ENCODE peak calls at places on chromosomes 5 and 9, in five cellular contexts. U is left ventricle myocardium inferior; D is Caco-2; W is ovary; P is CD8-positive, alpha-beta T cell. G is an unnamed sample. For H3K4me1, the result is how much of the 10 kb centered on the place peaks cover.

GRCh38 chr9:121222524-121223171 is 21.0 kb upstream of the RAB14 start:
- DNase-seq in D (no peak), P (no peak), U (no peak), W (no peak), G (no peak)

GRCh38 chr9:133105461-133105770 is 15.6 kb downstream of the RALGDS start:
- DNase-seq in P (no peak), U (no peak), W (peak), D (no peak), G (peak)

GRCh38 chr5:179805529-179806249 is 977 bp downstream of the MGAT4B start:
- DNase-seq in D (no peak), U (no peak), W (peak), P (no peak), G (peak)

GRCh38 chr9:134604834-134605233 is 36.8 kb upstream of the COL5A1 start:
- DNase-seq in U (no peak), W (no peak), D (peak), P (no peak), G (peak)

GRCh38 chr5:116409591-116410296 is 164.9 kb downstream of the SEMA6A start:
- DNase-seq in U (no peak), W (no peak), D (no peak), P (no peak), G (no peak)

GRCh38 chr9:126478216-126478981 is 135.3 kb upstream of the LMX1B start:
- DNase-seq in W (no peak), P (no peak), U (no peak), D (no peak), G (no peak)

GRCh38 chr5:17302590-17302989 is 85.2 kb downstream of the BASP1 start:
- DNase-seq in D (no peak), W (no peak), P (no peak), U (no peak), G (no peak)

GRCh38 chr5:132296412-132297001 is 2.3 kb downstream of the SLC22A4 start:
- DNase-seq in D (no peak), U (no peak), P (no peak), W (no peak), G (no peak)

GRCh38 chr5:150399158-150400019 is 13.3 kb downstream of the CD74 start:
- DNase-seq in U (no peak), P (no peak), D (no peak), W (no peak), G (peak)

GRCh38 chr5:136014049-136014516 is 14.7 kb upstream of the TGFBI start:
- DNase-seq in D (no peak), U (no peak), P (no peak), W (no peak), G (no peak)

GRCh38 chr9:114908104-114908621 is 22.2 kb downstream of the TNFSF8 start:
- DNase-seq in U (no peak), P (no peak), W (no peak), D (peak), G (no peak)

GRCh38 chr5:150559701-150560100 is 51.8 kb downstream of the NDST1 start:
- DNase-seq in U (no peak), P (no peak), D (no peak), W (no peak), G (no peak)

GRCh38 chr5:112289465-112289864 is 129.6 kb downstream of the EPB41L4A start:
- DNase-seq in U (no peak), W (no peak), P (no peak), D (no peak), G (no peak)

GRCh38 chr5:8906303-8906967 is 639.4 kb downstream of the SEMA5A start:
- DNase-seq in D (no peak), W (no peak), U (no peak), P (no peak), G (no peak)

GRCh38 chr5:60350794-60351193 is 349.2 kb downstream of the DEPDC1B start:
- DNase-seq in W (no peak), D (no peak), U (no peak), P (no peak), G (no peak)

GRCh38 chr5:14138608-14139540 is 4.3 kb upstream of the TRIO start:
- DNase-seq in D (no peak), P (no peak), U (no peak), W (no peak), G (no peak)

GRCh38 chr9:117247271-117247670 is 167.6 kb downstream of the ASTN2 start:
- DNase-seq in D (no peak), P (no peak), W (no peak), U (no peak), G (no peak)

GRCh38 chr5:67807116-67807888 is 408.3 kb upstream of the PIK3R1 start:
- DNase-seq in D (no peak), P (no peak), W (no peak), U (no peak), G (no peak)

GRCh38 chr9:98931543-98931942 is 12.2 kb upstream of the COL15A1 start:
- DNase-seq in D (no peak), U (no peak), P (no peak), W (no peak), G (no peak)

GRCh38 chr9:98929096-98929495 is 14.6 kb upstream of the COL15A1 start:
- DNase-seq in P (no peak), U (no peak), W (no peak), D (no peak), G (no peak)

GRCh38 chr9:98930792-98931191 is 12.9 kb upstream of the COL15A1 start:
- DNase-seq in W (no peak), U (no peak), D (no peak), P (no peak), G (no peak)

GRCh38 chr9:98931990-98932389 is 11.7 kb upstream of the COL15A1 start:
- DNase-seq in P (no peak), U (no peak), W (no peak), D (no peak), G (no peak)

GRCh38 chr9:98929866-98930265 is 13.8 kb upstream of the COL15A1 start:
- DNase-seq in P (no peak), W (peak), D (no peak), U (no peak), G (no peak)
- H3K4me1 ChIP-seq in P (under half), W (under half), D (under half), U (under half), G (under half)

DNA sequence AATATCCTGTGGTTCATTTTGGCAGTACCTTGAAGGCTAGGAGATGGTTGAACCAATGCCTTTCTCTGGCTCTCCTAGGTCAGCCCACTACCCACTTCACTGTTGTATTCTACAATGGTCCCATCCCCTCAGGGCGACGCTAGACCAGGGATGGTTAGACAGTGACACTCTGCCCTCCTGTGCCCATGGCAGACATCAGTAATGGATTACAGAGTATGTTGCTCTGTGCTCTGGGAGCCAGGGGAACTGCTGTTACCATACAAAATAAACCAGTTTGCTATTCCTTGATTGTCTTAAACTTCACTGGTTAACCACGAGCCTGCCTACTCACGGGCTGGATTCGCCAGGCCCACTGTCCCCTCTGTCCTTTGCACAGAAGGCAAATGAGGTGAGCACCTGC is 33.7 kb downstream of the NCS1 start:
- DNase-seq in D (no peak), W (no peak), U (no peak), P (no peak), G (no peak)
- H3K4me1 ChIP-seq in D (under half), W (under half), U (under half), P (under half), G (under half)

GRCh38 chr9:20551835-20552234 is 70.5 kb downstream of the MLLT3 start:
- DNase-seq in D (peak), U (no peak), W (no peak), P (no peak), G (no peak)

GRCh38 chr9:20551236-20551635 is 71.1 kb downstream of the MLLT3 start:
- DNase-seq in W (no peak), U (no peak), D (no peak), P (no peak), G (no peak)

GRCh38 chr9:20552874-20553624 is 69.2 kb downstream of the MLLT3 start:
- DNase-seq in D (no peak), U (no peak), P (no peak), W (no peak), G (no peak)

GRCh38 chr9:20549053-20549452 is 73.2 kb downstream of the MLLT3 start:
- DNase-seq in P (no peak), U (no peak), W (no peak), D (no peak), G (no peak)

GRCh38 chr9:20550326-20550725 is 72.0 kb downstream of the MLLT3 start:
- DNase-seq in U (no peak), P (no peak), W (no peak), D (no peak), G (no peak)
- H3K4me1 ChIP-seq in U (half or more), P (under half), W (under half), D (under half), G (under half)

GRCh38 chr9:96386157-96386556 is 2.6 kb upstream of the SLC35D2 start:
- DNase-seq in P (no peak), D (no peak), U (no peak), W (no peak), G (no peak)
- H3K4me1 ChIP-seq in P (under half), D (under half), U (under half), W (under half), G (under half)

DNA sequence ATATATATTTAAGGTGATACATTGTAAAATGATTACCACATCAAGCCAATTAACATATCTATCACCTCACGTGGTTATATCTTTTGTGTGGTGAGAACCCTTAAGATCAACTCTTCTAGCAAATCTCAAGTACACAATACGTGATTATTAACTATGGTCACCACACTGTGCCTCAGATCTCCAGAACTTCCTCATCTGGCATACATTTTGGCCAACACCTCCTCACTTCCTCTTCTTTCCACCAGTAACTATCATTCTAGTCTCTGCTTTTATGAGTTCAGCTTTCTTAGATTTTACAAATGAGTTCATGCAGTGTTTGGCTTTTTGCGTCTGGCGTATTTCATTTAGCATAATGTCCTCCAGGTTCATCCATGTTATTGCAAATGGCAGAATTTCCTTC is 35.9 kb downstream of the PRKACG start:
- DNase-seq in D (no peak), P (no peak), W (no peak), U (no peak), G (no peak)
- H3K4me1 ChIP-seq in D (under half), P (under half), W (under half), U (half or more), G (under half)

GRCh38 chr5:167639213-167639612 is 652.2 kb upstream of the WWC1 start:
- DNase-seq in W (no peak), U (no peak), D (no peak), P (no peak), G (no peak)

GRCh38 chr5:167642779-167643517 is 648.5 kb upstream of the WWC1 start:
- DNase-seq in P (no peak), U (no peak), D (no peak), W (no peak), G (no peak)

GRCh38 chr5:167644619-167645018 is 646.8 kb upstream of the WWC1 start:
- DNase-seq in D (no peak), U (no peak), W (no peak), P (no peak), G (no peak)

GRCh38 chr5:167643616-167644015 is 647.8 kb upstream of the WWC1 start:
- DNase-seq in P (no peak), D (no peak), U (no peak), W (no peak), G (no peak)

DNA sequence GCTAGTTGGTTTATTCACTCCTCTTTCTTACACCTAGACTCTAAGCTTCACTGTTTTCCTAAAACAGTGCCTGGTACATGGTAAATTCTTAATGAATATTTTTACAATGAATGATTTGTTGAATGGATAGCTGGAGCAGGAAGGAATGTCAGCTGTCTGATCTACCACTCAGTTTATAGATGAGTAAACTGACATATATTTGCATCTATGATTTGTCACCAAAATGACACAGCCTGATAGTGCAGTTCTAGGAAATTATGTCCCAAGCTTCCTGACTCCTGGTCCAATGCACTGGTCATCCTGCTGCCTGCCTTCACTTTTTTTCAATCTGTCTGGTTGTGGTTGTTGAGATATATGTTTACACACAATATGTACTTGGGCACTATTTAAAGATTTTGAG is 651.7 kb upstream of the WWC1 start:
- DNase-seq in U (no peak), W (no peak), D (no peak), P (no peak), G (no peak)
- H3K4me1 ChIP-seq in U (under half), W (under half), D (under half), P (under half), G (under half)

GRCh38 chr9:6197330-6197729 is 18.3 kb upstream of the IL33 start:
- DNase-seq in W (no peak), P (no peak), U (no peak), D (no peak), G (no peak)

GRCh38 chr9:6198251-6198650 is 17.4 kb upstream of the IL33 start:
- DNase-seq in D (no peak), P (no peak), W (no peak), U (no peak), G (no peak)

GRCh38 chr9:6195714-6196360 is 19.8 kb upstream of the IL33 start:
- DNase-seq in P (no peak), D (no peak), W (no peak), U (no peak), G (no peak)

GRCh38 chr9:6199596-6199995 is 16.0 kb upstream of the IL33 start:
- DNase-seq in D (no peak), W (no peak), P (no peak), U (no peak), G (peak)

GRCh38 chr9:6194934-6195333 is 20.7 kb upstream of the IL33 start:
- DNase-seq in P (no peak), U (no peak), D (no peak), W (no peak), G (no peak)
- H3K4me1 ChIP-seq in P (under half), U (under half), D (under half), W (under half), G (under half)

GRCh38 chr9:130039504-130040147 is 3.4 kb downstream of the FNBP1 start:
- DNase-seq in P (no peak), U (no peak), W (no peak), D (no peak), G (no peak)
- H3K4me1 ChIP-seq in P (half or more), U (under half), W (under half), D (under half), G (under half)